ENCODE peak calls at places on chromosomes 5 and 9, in nine cellular contexts. G, O, Z, H, B, Q, R, W and T are unnamed samples.

GRCh38 chr5:36301858-36302603 is at the start of gene RANBP3L:
- DNase-seq in G (no peak), O (no peak), Z (peak), H (no peak), B (no peak), Q (peak), R (no peak), W (no peak), T (no peak)

GRCh38 chr9:35940474-35941467 is 17.2 kb downstream of the OR2S2 start:
- DNase-seq in G (peak), O (no peak), Z (peak), H (no peak), B (no peak), Q (no peak), R (no peak), W (no peak), T (no peak)

GRCh38 chr5:95449460-95449859 is 58.3 kb downstream of the FAM81B start:
- DNase-seq in G (no peak), O (no peak), Z (peak), H (no peak), B (no peak), Q (no peak), R (no peak), W (no peak), T (no peak)

GRCh38 chr5:55582256-55582655 is 47.5 kb upstream of the PLPP1 start:
- DNase-seq in G (no peak), O (no peak), Z (no peak), H (no peak), B (no peak), Q (no peak), R (no peak), W (no peak), T (no peak)

GRCh38 chr5:59798862-59799667 is 94.5 kb downstream of the PDE4D start:
- DNase-seq in G (no peak), O (no peak), Z (peak), H (peak), B (no peak), Q (no peak), R (no peak), W (no peak), T (no peak)

GRCh38 chr9:106752581-106752980 is 110.4 kb upstream of the ZNF462 start:
- DNase-seq in G (no peak), O (no peak), Z (peak), H (no peak), B (no peak), Q (peak), R (no peak), W (no peak), T (no peak)

GRCh38 chr5:141914154-141914743 is 9.4 kb upstream of the DELE1 start:
- DNase-seq in G (no peak), O (peak), Z (peak), H (no peak), B (no peak), Q (peak), R (peak), W (no peak), T (peak)

GRCh38 chr5:74762599-74762998 is 4.3 kb downstream of the GFM2 start:
- DNase-seq in G (no peak), O (no peak), Z (peak), H (peak), B (no peak), Q (no peak), R (no peak), W (no peak), T (no peak)

GRCh38 chr9:125878241-125878640 is 131.1 kb downstream of the PBX3 start:
- DNase-seq in G (no peak), O (no peak), Z (peak), H (no peak), B (no peak), Q (no peak), R (no peak), W (peak), T (no peak)

GRCh38 chr9:113614843-113615648 is 151.5 kb downstream of the RGS3 start:
- DNase-seq in G (no peak), O (peak), Z (peak), H (no peak), B (peak), Q (no peak), R (no peak), W (no peak), T (peak)

GRCh38 chr9:35962126-35962906 is 4.4 kb upstream of the OR2S2 start:
- DNase-seq in G (no peak), O (peak), Z (peak), H (no peak), B (no peak), Q (no peak), R (no peak), W (no peak), T (no peak)

GRCh38 chr5:44565360-44565759 is 176.1 kb upstream of the FGF10 start:
- DNase-seq in G (no peak), O (no peak), Z (no peak), H (no peak), B (no peak), Q (peak), R (no peak), W (no peak), T (no peak)

GRCh38 chr5:6356578-6357164 is 21.7 kb downstream of the MED10 start:
- DNase-seq in G (no peak), O (no peak), Z (no peak), H (no peak), B (peak), Q (no peak), R (no peak), W (no peak), T (no peak)

GRCh38 chr9:133986774-133987454 is 5.2 kb downstream of the VAV2 start:
- DNase-seq in G (no peak), O (no peak), Z (no peak), H (no peak), B (peak), Q (no peak), R (no peak), W (no peak), T (no peak)

GRCh38 chr9:95710449-95710848 is 165.0 kb upstream of the ERCC6L2 start:
- DNase-seq in G (no peak), O (no peak), Z (no peak), H (no peak), B (no peak), Q (no peak), R (no peak), W (no peak), T (no peak)

GRCh38 chr5:139838381-139839197 is 43.0 kb downstream of the PSD2 start:
- DNase-seq in G (no peak), O (no peak), Z (no peak), H (no peak), B (peak), Q (no peak), R (no peak), W (no peak), T (no peak)

GRCh38 chr5:137891849-137892248 is 2.6 kb downstream of the PKD2L2 start:
- DNase-seq in G (no peak), O (no peak), Z (no peak), H (no peak), B (no peak), Q (no peak), R (no peak), W (no peak), T (no peak)

GRCh38 chr5:33563983-33564908 is 123.5 kb downstream of the TARS1 start:
- DNase-seq in G (no peak), O (no peak), Z (no peak), H (no peak), B (no peak), Q (no peak), R (no peak), W (no peak), T (no peak)

DNA sequence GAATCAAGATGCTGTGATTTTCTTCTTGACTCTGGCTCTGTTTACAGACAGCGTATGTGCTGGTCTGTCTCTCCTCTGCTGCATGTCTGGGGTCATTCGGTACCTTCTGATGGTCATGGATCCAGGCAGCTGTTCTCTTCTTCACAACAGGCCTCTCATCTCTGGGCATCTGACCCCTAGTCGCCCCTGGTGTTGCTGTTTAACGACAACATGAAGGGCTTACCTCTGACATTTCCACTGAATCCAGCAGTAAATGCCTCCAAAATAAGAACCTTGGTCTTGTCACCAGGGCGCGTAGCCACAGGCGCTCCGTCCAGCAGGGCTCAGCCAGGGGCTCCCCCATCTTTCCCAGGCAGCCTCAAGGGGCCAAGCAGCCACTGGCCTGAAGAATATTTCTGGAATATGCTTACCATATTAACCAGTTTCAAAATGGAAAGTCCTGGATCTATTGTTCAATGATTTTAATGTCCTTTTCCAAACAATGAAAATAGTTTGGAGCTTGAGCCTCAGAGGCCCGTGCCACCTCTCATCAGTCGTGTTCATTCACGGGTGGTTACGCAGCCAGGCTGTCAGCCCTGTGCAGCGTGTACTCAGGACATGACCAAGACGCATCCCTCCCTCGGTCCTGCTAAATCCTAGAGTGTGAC is 30.3 kb upstream of the LRRC14B start:
- DNase-seq in G (no peak), O (no peak), Z (no peak), H (no peak), B (no peak), Q (no peak), R (no peak), W (no peak), T (no peak)
- H3K27ac ChIP-seq in G (no peak), O (no peak), Z (no peak), H (no peak), B (no peak), Q (no peak), R (no peak), W (no peak), T (no peak)

GRCh38 chr5:15796096-15796495 is 296.1 kb downstream of the FBXL7 start:
- DNase-seq in G (no peak), O (no peak), Z (no peak), H (no peak), B (no peak), Q (no peak), R (no peak), W (no peak), T (no peak)
- H3K27ac ChIP-seq in G (no peak), O (no peak), Z (no peak), H (no peak), B (no peak), Q (no peak), R (peak), W (no peak), T (peak)

DNA sequence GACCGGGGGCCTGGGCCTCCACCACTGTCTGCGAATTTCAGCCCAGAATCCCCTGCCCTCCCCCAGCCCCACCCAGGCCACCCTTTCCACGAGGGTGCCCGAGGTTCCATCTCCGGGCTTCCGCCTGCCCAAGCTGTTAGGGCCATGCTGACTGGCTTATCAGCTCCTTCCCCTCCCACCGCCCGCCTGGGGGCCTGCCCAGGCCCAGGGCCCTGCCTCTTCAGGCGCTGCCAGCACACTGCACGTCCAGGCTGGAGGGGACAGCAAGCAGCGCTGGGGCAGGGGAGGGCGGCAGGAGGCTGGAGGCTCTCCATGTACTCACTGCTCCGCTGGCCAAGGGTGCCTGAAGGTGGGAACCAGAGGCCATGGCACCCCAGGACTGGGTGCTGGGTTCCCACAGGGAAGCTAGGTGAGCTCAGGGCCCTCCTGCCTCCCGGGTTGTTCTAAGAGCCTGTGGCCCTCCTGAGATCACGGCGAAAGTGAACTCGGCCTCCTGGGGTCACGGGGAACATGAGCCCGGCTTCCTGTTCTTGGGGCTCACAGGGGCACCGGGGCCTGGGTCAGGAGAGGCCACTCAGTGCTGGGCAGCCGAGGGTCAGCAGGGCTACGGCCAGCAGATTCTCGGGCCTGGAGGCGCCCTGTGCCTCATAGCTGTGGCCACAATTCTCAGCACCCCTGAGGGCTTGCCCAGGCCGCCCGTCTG is 57.7 kb upstream of the EGFL7 start:
- DNase-seq in G (no peak), O (no peak), Z (no peak), H (no peak), B (no peak), Q (peak), R (no peak), W (no peak), T (no peak)
- H3K27ac ChIP-seq in G (no peak), O (no peak), Z (no peak), H (no peak), B (no peak), Q (no peak), R (no peak), W (no peak), T (no peak)

DNA sequence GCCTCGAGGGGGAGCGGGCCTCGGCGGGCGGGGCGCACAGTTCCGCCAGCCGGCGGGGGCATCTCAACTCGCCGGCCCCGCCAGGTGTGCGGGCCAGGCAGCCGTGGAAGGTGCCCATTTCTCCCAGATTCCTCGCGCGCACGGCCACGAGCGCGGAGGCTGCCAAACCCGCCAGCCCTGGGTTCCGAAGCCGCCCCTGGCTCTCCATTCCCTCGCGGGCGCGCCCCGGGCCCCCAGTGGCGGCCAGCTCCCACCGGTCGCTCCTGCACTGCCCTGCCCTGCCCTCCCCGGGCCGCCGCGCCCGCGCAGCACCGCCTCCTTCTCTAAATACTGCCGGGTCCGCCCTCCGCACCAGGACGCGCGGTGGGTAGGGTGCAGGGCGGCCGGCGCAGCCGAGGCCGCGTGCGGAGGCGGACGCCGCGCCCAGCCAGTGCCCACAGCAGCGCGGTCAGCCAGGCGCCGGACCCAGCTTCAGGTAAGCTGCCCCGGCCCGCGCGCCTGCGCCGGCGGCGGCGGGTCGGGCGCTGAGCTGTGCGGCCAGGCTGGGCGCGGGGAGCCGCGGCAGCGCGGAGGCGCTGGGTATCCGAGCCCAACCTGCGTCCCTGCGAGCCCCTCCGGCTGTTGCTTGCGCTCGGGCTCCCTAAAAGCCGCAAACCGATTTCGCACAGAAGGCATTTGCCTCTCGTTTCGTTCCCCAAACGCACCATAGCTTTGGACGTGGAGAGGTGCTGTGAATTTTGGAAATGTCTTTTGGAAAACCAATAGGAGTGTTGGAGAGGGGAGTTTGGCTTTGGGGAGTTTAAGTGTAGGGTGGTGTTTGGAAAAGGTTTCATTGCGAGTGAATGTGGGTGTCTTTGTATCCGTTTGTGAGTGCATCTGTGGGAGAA is at the start of gene TMEM171:
- DNase-seq in G (no peak), O (peak), Z (peak), H (peak), B (no peak), Q (peak), R (peak), W (no peak), T (no peak)
- H3K27ac ChIP-seq in G (no peak), O (no peak), Z (no peak), H (peak), B (no peak), Q (no peak), R (no peak), W (no peak), T (peak)